ENCODE peak calls at places on chromosomes 4 and X, in nine cellular contexts. L is OCI-LY7, E is SK-N-SH, N is GM23248, C is MM.1S, K is HCT116, Y is GM23338, I is hepatocyte, G is neural progenitor cell. P is an unnamed sample.

GRCh38 chrX:16838202-16839066 is 31.7 kb downstream of the RBBP7 start:
- DNase-seq in E (no peak), G (peak), Y (no peak), N (peak), L (no peak), C (no peak), I (peak), K (no peak), P (no peak)

GRCh38 chr4:17152941-17153340 is 254.5 kb upstream of the LDB2 start:
- DNase-seq in E (no peak), I (no peak), K (no peak), C (no peak), G (no peak), L (no peak), N (no peak), Y (no peak), P (no peak)

GRCh38 chrX:14832151-14832550 is 40.7 kb downstream of the FANCB start:
- DNase-seq in E (no peak), Y (no peak), K (no peak), L (no peak), N (peak), C (no peak), G (no peak), I (no peak), P (no peak)

GRCh38 chrX:76153221-76153620 is 19.6 kb upstream of the PBDC1 start:
- DNase-seq in K (no peak), G (no peak), L (no peak), E (no peak), C (no peak), N (no peak), I (no peak), Y (no peak), P (no peak)

GRCh38 chr4:70902577-70903281 is 560 bp downstream of the MOB1B start:
- DNase-seq in Y (peak), K (no peak), I (no peak), E (no peak), L (peak), N (peak), G (no peak), C (no peak), P (peak)

GRCh38 chrX:110138557-110138956 is 135.6 kb downstream of the TMEM164 start:
- DNase-seq in N (no peak), L (no peak), E (no peak), G (no peak), I (no peak), K (no peak), Y (no peak), C (no peak), P (no peak)

GRCh38 chr4:40831462-40831861 is 81.7 kb downstream of the NSUN7 start:
- DNase-seq in K (no peak), C (no peak), E (no peak), I (no peak), Y (no peak), N (no peak), L (no peak), G (no peak), P (no peak)

GRCh38 chrX:49273181-49273727 is 3.7 kb downstream of the PPP1R3F start:
- DNase-seq in N (no peak), G (no peak), I (no peak), K (no peak), L (no peak), Y (no peak), C (no peak), E (no peak), P (no peak)

GRCh38 chr4:130478406-130478805 is 1382.5 kb downstream of the C4orf33 start:
- DNase-seq in G (no peak), N (peak), C (no peak), I (no peak), K (no peak), E (no peak), L (no peak), Y (peak), P (no peak)

GRCh38 chr4:112377127-112377635 is 80.0 kb downstream of the ALPK1 start:
- DNase-seq in I (no peak), C (no peak), K (no peak), E (peak), G (no peak), N (no peak), Y (no peak), L (no peak), P (no peak)

GRCh38 chr4:176758731-176759130 is 34.0 kb downstream of the VEGFC start:
- DNase-seq in I (no peak), N (peak), E (no peak), K (no peak), C (no peak), Y (no peak), L (no peak), G (no peak), P (no peak)

GRCh38 chr4:97774347-97774989 is 368.8 kb downstream of the STPG2 start:
- DNase-seq in N (no peak), C (no peak), I (no peak), K (no peak), E (no peak), Y (no peak), L (no peak), G (no peak), P (no peak)

GRCh38 chr4:86686741-86687140 is 92.6 kb downstream of the PTPN13 start:
- DNase-seq in N (no peak), I (no peak), K (no peak), L (no peak), Y (no peak), G (no peak), E (no peak), C (no peak), P (no peak)

GRCh38 chr4:145545538-145546224 is 64.0 kb downstream of the SMAD1 start:
- DNase-seq in N (peak), E (no peak), I (peak), C (no peak), Y (no peak), L (no peak), G (no peak), K (peak), P (peak)

GRCh38 chrX:110045421-110045820 is 42.5 kb downstream of the TMEM164 start:
- DNase-seq in Y (no peak), L (no peak), N (no peak), K (no peak), E (no peak), G (no peak), C (no peak), I (no peak), P (no peak)

GRCh38 chr4:111761531-111761930 is 383.7 kb upstream of the FAM241A start:
- DNase-seq in G (peak), E (no peak), Y (no peak), N (peak), C (no peak), K (no peak), I (no peak), L (no peak), P (no peak)

GRCh38 chr4:155079866-155080265 is 128.6 kb upstream of the NPY2R start:
- DNase-seq in E (no peak), I (no peak), N (no peak), Y (no peak), L (no peak), C (no peak), G (no peak), K (no peak), P (peak)

GRCh38 chrX:40448793-40449192 is 132.0 kb upstream of the ATP6AP2 start:
- DNase-seq in E (no peak), N (no peak), C (no peak), Y (no peak), G (no peak), I (no peak), K (no peak), L (no peak), P (no peak)

GRCh38 chr4:140980426-140981200 is 152.7 kb downstream of the RNF150 start:
- DNase-seq in L (no peak), C (no peak), N (no peak), Y (no peak), E (no peak), G (no peak), I (no peak), K (no peak), P (no peak)

GRCh38 chr4:140986045-140986444 is 147.2 kb downstream of the RNF150 start:
- DNase-seq in G (no peak), I (no peak), C (no peak), N (no peak), K (no peak), Y (no peak), L (no peak), E (no peak), P (no peak)

GRCh38 chr4:140982613-140983340 is 150.5 kb downstream of the RNF150 start:
- DNase-seq in E (no peak), N (no peak), Y (no peak), K (no peak), C (no peak), G (no peak), I (no peak), L (no peak), P (no peak)
- TF ChIP-seq EZH2phosphoT487 in E (no peak), N (no peak), Y (no peak), K (no peak), C (no peak), G (no peak), I (no peak), L (no peak), P (no peak)

DNA sequence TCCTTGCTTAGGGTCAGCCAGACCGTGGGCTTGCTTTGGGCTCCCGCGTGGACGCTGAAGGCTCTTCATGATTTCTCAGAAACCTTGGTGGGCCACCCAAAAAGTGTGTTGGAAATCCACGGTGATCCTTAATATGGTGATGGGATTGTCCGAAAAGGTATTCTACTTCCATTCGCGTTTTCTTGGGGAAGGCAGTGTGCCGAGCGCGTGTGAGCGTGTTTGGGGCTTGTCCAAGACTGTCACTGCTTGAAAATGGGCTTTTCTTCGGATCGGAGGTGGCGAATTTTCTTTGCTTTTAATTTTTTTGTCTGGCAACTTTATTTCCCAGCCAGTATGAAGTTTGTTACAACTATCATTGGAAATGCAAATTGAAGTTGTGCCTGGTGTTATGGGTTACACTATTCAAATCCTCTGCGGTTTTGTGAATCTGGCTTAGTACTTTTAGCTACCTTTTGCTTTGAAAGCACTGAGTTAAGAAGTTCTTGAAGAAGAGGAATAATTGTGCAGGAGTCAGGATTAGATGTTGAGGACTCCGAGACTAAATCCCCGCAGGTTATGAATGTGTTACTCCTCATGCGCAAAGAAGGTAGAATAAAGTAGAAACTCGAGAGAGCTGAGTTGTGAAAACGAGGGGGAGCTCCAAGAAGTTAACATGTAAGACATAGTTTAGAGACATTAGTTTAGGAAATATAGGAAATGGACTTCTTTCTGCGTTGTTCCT is 3.2 kb downstream of the SPRY1 start:
- DNase-seq in C (peak), Y (no peak), G (peak), E (no peak), K (no peak), L (no peak), N (peak), I (no peak), P (peak)
- TF ChIP-seq EZH2phosphoT487 in C (no peak), Y (no peak), G (no peak), E (no peak), K (no peak), L (no peak), N (no peak), I (no peak), P (no peak)

GRCh38 chr4:188620608-188621007 is 481.4 kb downstream of the TRIML1 start:
- DNase-seq in C (no peak), E (no peak), I (no peak), N (no peak), Y (no peak), G (no peak), L (no peak), K (no peak), P (no peak)
- TF ChIP-seq EZH2phosphoT487 in C (no peak), E (no peak), I (no peak), N (no peak), Y (no peak), G (no peak), L (no peak), K (no peak), P (no peak)

GRCh38 chr4:186102931-186103330 is 1.6 kb upstream of the FAM149A start:
- DNase-seq in G (no peak), E (no peak), C (no peak), Y (no peak), L (no peak), I (no peak), N (no peak), K (no peak), P (no peak)

GRCh38 chr4:186104114-186104894 is at the start of gene FAM149A:
- DNase-seq in K (peak), G (peak), E (no peak), N (peak), Y (peak), L (no peak), I (peak), C (peak), P (no peak)

GRCh38 chr4:186108391-186108790 is 3.9 kb downstream of the FAM149A start:
- DNase-seq in G (peak), C (no peak), Y (no peak), L (no peak), K (no peak), E (no peak), N (no peak), I (no peak), P (no peak)

GRCh38 chr4:186105721-186106335 is 1.3 kb downstream of the FAM149A start:
- DNase-seq in N (no peak), C (peak), G (peak), L (no peak), Y (peak), E (peak), I (peak), K (no peak), P (no peak)

GRCh38 chr4:186104895-186105720 is 604 bp downstream of the FAM149A start:
- DNase-seq in G (peak), N (peak), C (peak), K (no peak), Y (peak), L (no peak), I (peak), E (peak), P (no peak)
- TF ChIP-seq EZH2phosphoT487 in G (peak), N (no peak), C (no peak), K (no peak), Y (no peak), L (no peak), I (no peak), E (no peak), P (peak)

GRCh38 chr4:3668825-3669552 is 97.2 kb upstream of the ADRA2C start:
- DNase-seq in K (no peak), E (no peak), C (no peak), G (no peak), I (no peak), Y (peak), N (no peak), L (no peak), P (no peak)
- TF ChIP-seq EZH2phosphoT487 in K (no peak), E (no peak), C (no peak), G (no peak), I (no peak), Y (no peak), N (no peak), L (no peak), P (no peak)

DNA sequence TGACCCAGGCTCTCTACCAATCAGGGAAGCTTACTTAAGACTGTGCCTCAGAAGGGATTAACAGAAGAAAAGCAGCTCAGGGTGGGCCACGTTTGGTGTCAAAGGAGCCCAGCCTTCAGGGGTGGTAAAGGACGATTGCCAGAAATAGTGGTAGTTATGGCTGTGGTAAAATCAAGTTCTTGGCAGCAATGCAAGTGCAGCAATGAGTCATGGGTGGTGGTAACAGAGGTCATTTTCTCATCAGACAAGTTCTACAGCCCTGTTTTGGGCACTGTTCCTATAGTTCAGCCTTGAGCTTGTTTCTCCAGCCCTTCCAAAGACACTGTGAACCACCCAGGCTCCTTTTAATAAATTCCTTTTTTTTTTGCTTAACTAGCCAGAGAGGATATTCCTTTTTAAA is 120.3 kb downstream of the EFHC2 start:
- DNase-seq in E (no peak), C (no peak), K (peak), G (no peak), Y (no peak), L (no peak), N (peak), I (no peak), P (peak)
- TF ChIP-seq EZH2phosphoT487 in E (no peak), C (no peak), K (no peak), G (no peak), Y (no peak), L (no peak), N (no peak), I (no peak), P (no peak)

GRCh38 chr4:107740950-107741701 is 21.1 kb upstream of the PAPSS1 start:
- DNase-seq in G (no peak), C (no peak), L (no peak), I (peak), E (no peak), N (peak), Y (no peak), K (no peak), P (peak)
- TF ChIP-seq EZH2phosphoT487 in G (no peak), C (no peak), L (no peak), I (no peak), E (no peak), N (no peak), Y (no peak), K (no peak), P (no peak)

DNA sequence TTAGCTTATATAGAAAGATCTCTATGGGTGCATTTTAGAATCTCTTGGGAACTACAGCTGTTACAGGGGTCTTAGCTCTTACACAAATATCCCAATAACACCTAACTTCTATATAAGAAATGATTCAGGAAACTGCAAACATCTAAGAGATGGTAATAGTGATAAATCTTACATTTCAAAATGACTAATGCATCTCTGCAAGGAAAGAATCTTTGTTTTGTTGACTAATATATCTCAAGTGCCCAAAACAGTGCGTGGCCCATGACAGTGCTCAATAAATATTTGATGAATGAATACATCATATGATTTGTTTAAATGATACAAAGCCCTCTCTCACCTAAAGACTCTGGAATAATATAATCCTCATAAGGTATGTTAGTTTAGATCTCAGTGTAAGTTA is 47.5 kb downstream of the CENPE start:
- DNase-seq in I (no peak), C (no peak), L (no peak), N (peak), K (no peak), G (no peak), Y (no peak), E (no peak), P (peak)
- TF ChIP-seq EZH2phosphoT487 in I (no peak), C (no peak), L (no peak), N (no peak), K (no peak), G (no peak), Y (no peak), E (no peak), P (no peak)

GRCh38 chrX:120286733-120287512 is 24.3 kb downstream of the TMEM255A start:
- DNase-seq in E (no peak), N (no peak), C (no peak), Y (no peak), L (no peak), G (no peak), I (no peak), K (no peak), P (no peak)
- TF ChIP-seq EZH2phosphoT487 in E (no peak), N (no peak), C (no peak), Y (no peak), L (no peak), G (no peak), I (no peak), K (no peak), P (no peak)